ENCODE peak calls at places on chromosomes 13 and 19, in nine cellular contexts. Q is glutamatergic neuron; C is adipocyte; P is omental fat pad; D is ELR; O is stimulated activated CD8-positive, alpha-beta memory T cell treated with anti-CD3 and anti-CD28 coated beads, Interleukin-7, amount 100 ng/mL, for 1 hour; Z is hypothalamus; Y is fibroblast of lung; M is H1. A is an unnamed sample.
A peak's percentile ranks its signal among the peaks of the same experiment; 100 is the strongest.

GRCh38 chr13:49560270-49561063 is 24.9 kb downstream of the RCBTB1 start:
- DNase-seq in D (no peak), O (no peak), Z (no peak), M (no peak), P (no peak), Y (peak; percentile 68), Q (no peak), C (peak; percentile 37), A (no peak)

GRCh38 chr19:13037161-13037560 is 41.9 kb downstream of the NFIX start:
- DNase-seq in Z (no peak), O (no peak), Q (no peak), C (peak; percentile 80), P (no peak), M (no peak), D (peak; percentile 98), Y (peak; percentile 75), A (peak; percentile 68)

GRCh38 chr19:4795400-4795799 is 3.9 kb downstream of the FEM1A start:
- DNase-seq in C (no peak), M (no peak), Z (no peak), O (no peak), Q (no peak), P (no peak), Y (no peak), D (peak; percentile 56), A (no peak)

GRCh38 chr13:45209229-45209628 is 8.4 kb upstream of the KCTD4 start:
- DNase-seq in Y (peak; percentile 12), Z (no peak), O (no peak), C (peak; percentile 72), D (no peak), Q (no peak), M (no peak), P (no peak), A (no peak)

GRCh38 chr19:14774373-14774772 is 4.0 kb downstream of the ADGRE2 start:
- DNase-seq in Q (no peak), P (no peak), O (no peak), Z (no peak), D (no peak), M (no peak), C (no peak), Y (no peak), A (no peak)

GRCh38 chr13:102677122-102677521 is 17.7 kb downstream of the METTL21C start:
- DNase-seq in O (no peak), Z (no peak), Y (no peak), M (no peak), C (no peak), P (no peak), Q (no peak), D (no peak), A (no peak)

GRCh38 chr19:51595190-51595589 is 24.1 kb downstream of the ZNF175 start:
- DNase-seq in C (no peak), Z (no peak), P (no peak), Y (no peak), O (no peak), M (no peak), D (no peak), Q (no peak), A (no peak)

GRCh38 chr13:20125129-20125782 is 35.6 kb downstream of the GJA3 start:
- DNase-seq in P (no peak), Q (no peak), Z (no peak), O (no peak), C (peak; percentile 24), M (no peak), D (peak; percentile 61), Y (peak; percentile 76), A (no peak)

GRCh38 chr13:23579072-23579885 is 9.1 kb downstream of the TNFRSF19 start:
- DNase-seq in C (peak; percentile 96), Z (peak; percentile 79), Q (peak; percentile 97), P (peak; percentile 82), M (peak; percentile 50), O (peak; percentile 89), Y (peak; percentile 86), D (peak; percentile 88), A (peak; percentile 91)

GRCh38 chr13:91904005-91904404 is 505.6 kb downstream of the GPC5 start:
- DNase-seq in C (no peak), P (no peak), M (no peak), Z (no peak), Y (no peak), O (no peak), Q (no peak), D (no peak), A (no peak)

GRCh38 chr13:76903544-76904162 is 17.4 kb upstream of the KCTD12 start:
- DNase-seq in P (no peak), C (peak; percentile 92), Q (peak; percentile 81), Z (peak; percentile 50), Y (peak; percentile 85), M (peak; percentile 41), D (peak; percentile 82), O (peak; percentile 40), A (no peak)

GRCh38 chr13:41956272-41956671 is 4.6 kb downstream of the VWA8 start:
- DNase-seq in D (no peak), Z (no peak), Y (no peak), P (no peak), C (no peak), M (no peak), Q (no peak), O (no peak), A (no peak)

GRCh38 chr13:102402292-102402691 is 444 bp upstream of the FGF14 start:
- DNase-seq in Q (peak; percentile 77), C (no peak), M (peak; percentile 51), Y (peak; percentile 70), Z (peak; percentile 29), D (peak; percentile 10), P (no peak), O (no peak), A (no peak)

GRCh38 chr13:46405457-46405856 is 18.4 kb upstream of the RUBCNL start:
- DNase-seq in Z (no peak), C (no peak), M (no peak), Q (no peak), O (no peak), D (no peak), P (no peak), Y (no peak), A (no peak)

GRCh38 chr19:13935765-13936486 is 2.3 kb downstream of the PODNL1 start:
- DNase-seq in Q (peak; percentile 83), Y (no peak), D (no peak), Z (no peak), P (no peak), M (no peak), C (peak; percentile 17), O (no peak), A (no peak)

GRCh38 chr19:1658446-1659433 is 6.3 kb upstream of the TCF3 start:
- DNase-seq in O (no peak), M (no peak), C (no peak), D (no peak), P (no peak), Q (peak; percentile 22), Y (no peak), Z (no peak), A (no peak)

GRCh38 chr13:27830010-27830409 is 37.7 kb downstream of the GSX1 start:
- DNase-seq in Y (peak; percentile 20), O (peak; percentile 46), D (peak; percentile 43), Z (no peak), Q (peak; percentile 80), P (no peak), C (peak; percentile 67), M (no peak), A (no peak)

GRCh38 chr19:36973021-36973843 is 57.1 kb downstream of the ZNF568 start:
- DNase-seq in Z (peak; percentile 77), M (peak; percentile 74), D (peak; percentile 51), P (peak; percentile 56), Q (peak; percentile 83), C (peak; percentile 62), O (peak; percentile 58), Y (peak; percentile 76), A (peak; percentile 88)

GRCh38 chr19:55471266-55471665 is 5.2 kb upstream of the ZNF628 start:
- DNase-seq in Y (no peak), D (no peak), C (no peak), M (no peak), Q (no peak), O (no peak), Z (no peak), P (no peak), A (no peak)

GRCh38 chr13:111429064-111429558 is 108.7 kb downstream of the TEX29 start:
- DNase-seq in C (peak; percentile 46), Q (peak; percentile 61), D (peak; percentile 45), Y (peak; percentile 27), Z (peak; percentile 48), P (no peak), M (no peak), O (peak; percentile 9), A (no peak)

GRCh38 chr13:95154441-95154886 is 146.8 kb downstream of the ABCC4 start:
- DNase-seq in Y (peak; percentile 21), Z (no peak), M (no peak), D (peak; percentile 46), P (no peak), C (no peak), Q (no peak), O (no peak), A (no peak)

GRCh38 chr19:4007836-4008539 is 452 bp downstream of the PIAS4 start:
- DNase-seq in M (no peak), Z (no peak), P (no peak), D (peak; percentile 56), Q (peak; percentile 71), C (peak; percentile 65), Y (no peak), O (no peak), A (peak; percentile 30)

GRCh38 chr13:48457578-48458242 is 44.8 kb upstream of the LPAR6 start:
- DNase-seq in Q (no peak), Y (no peak), Z (no peak), P (no peak), M (no peak), D (no peak), O (no peak), C (no peak), A (no peak)